ENCODE peak calls at places on chromosomes 6 and 20, in seven cellular contexts. N is PC-3, W is sigmoid colon, U is suprapubic skin, I is tibial artery, Z is transverse colon, Y is keratinocyte. V is an unnamed sample.

GRCh38 chr6:158756977-158757752 is 62.0 kb downstream of the EZR start:
- DNase-seq in N (no peak), W (no peak), U (peak; percentile 75), I (no peak), Z (no peak), Y (no peak), V (peak; percentile 53)

GRCh38 chr20:24577271-24577909 is 108.0 kb downstream of the SYNDIG1 start:
- DNase-seq in N (peak; percentile 26), W (no peak), U (no peak), I (no peak), Z (no peak), Y (no peak), V (no peak)

GRCh38 chr6:148926478-148926877 is 179.6 kb downstream of the UST start:
- DNase-seq in N (no peak), W (no peak), U (no peak), I (peak; percentile 29), Z (no peak), Y (no peak), V (no peak)

GRCh38 chr6:45461486-45461885 is 83.8 kb upstream of the SUPT3H start:
- DNase-seq in N (no peak), W (no peak), U (no peak), I (no peak), Z (no peak), Y (no peak), V (no peak)

GRCh38 chr6:13712485-13712990 is 903 bp upstream of the RANBP9 start:
- DNase-seq in N (peak; percentile 45), W (no peak), U (no peak), I (no peak), Z (no peak), Y (no peak), V (no peak)

GRCh38 chr6:45845546-45845945 is 170.1 kb downstream of the CLIC5 start:
- DNase-seq in N (peak; percentile 47), W (no peak), U (no peak), I (no peak), Z (no peak), Y (no peak), V (no peak)

GRCh38 chr6:15025416-15025815 is 220.5 kb upstream of the JARID2 start:
- DNase-seq in N (no peak), W (no peak), U (no peak), I (no peak), Z (no peak), Y (no peak), V (no peak)

GRCh38 chr20:38685853-38686473 is 38.3 kb upstream of the SLC32A1 start:
- DNase-seq in N (peak; percentile 68), W (no peak), U (no peak), I (no peak), Z (peak; percentile 12), Y (no peak), V (peak; percentile 67)

GRCh38 chr6:54014440-54014839 is 96.8 kb upstream of the MLIP start:
- DNase-seq in N (no peak), W (no peak), U (no peak), I (no peak), Z (no peak), Y (no peak), V (no peak)

GRCh38 chr20:48469026-48469425 is 358.8 kb downstream of the PREX1 start:
- DNase-seq in N (no peak), W (no peak), U (no peak), I (no peak), Z (no peak), Y (no peak), V (no peak)

GRCh38 chr6:104527761-104528415 is 331.8 kb downstream of the HACE1 start:
- DNase-seq in N (peak; percentile 57), W (peak; percentile 65), U (no peak), I (peak; percentile 47), Z (peak; percentile 45), Y (no peak), V (peak; percentile 5)

GRCh38 chr6:137025786-137026730 is 18.7 kb downstream of the IL20RA start:
- DNase-seq in N (peak; percentile 93), W (no peak), U (no peak), I (no peak), Z (no peak), Y (no peak), V (no peak)

GRCh38 chr6:97524846-97525245 is 241.8 kb upstream of the MMS22L start:
- DNase-seq in N (peak; percentile 2), W (no peak), U (no peak), I (no peak), Z (no peak), Y (no peak), V (peak; percentile 16)

GRCh38 chr20:62894261-62894660 is 32.0 kb downstream of the DIDO1 start:
- DNase-seq in N (no peak), W (no peak), U (no peak), I (no peak), Z (no peak), Y (no peak), V (no peak)

GRCh38 chr20:62890444-62890843 is 28.8 kb upstream of the TCFL5 start:
- DNase-seq in N (no peak), W (no peak), U (no peak), I (no peak), Z (no peak), Y (no peak), V (no peak)

GRCh38 chr20:62893700-62894099 is 32.1 kb upstream of the TCFL5 start:
- DNase-seq in N (no peak), W (no peak), U (no peak), I (no peak), Z (no peak), Y (no peak), V (peak; percentile 81)

GRCh38 chr20:62891111-62891510 is 29.5 kb upstream of the TCFL5 start:
- DNase-seq in N (no peak), W (no peak), U (no peak), I (no peak), Z (no peak), Y (no peak), V (no peak)

DNA sequence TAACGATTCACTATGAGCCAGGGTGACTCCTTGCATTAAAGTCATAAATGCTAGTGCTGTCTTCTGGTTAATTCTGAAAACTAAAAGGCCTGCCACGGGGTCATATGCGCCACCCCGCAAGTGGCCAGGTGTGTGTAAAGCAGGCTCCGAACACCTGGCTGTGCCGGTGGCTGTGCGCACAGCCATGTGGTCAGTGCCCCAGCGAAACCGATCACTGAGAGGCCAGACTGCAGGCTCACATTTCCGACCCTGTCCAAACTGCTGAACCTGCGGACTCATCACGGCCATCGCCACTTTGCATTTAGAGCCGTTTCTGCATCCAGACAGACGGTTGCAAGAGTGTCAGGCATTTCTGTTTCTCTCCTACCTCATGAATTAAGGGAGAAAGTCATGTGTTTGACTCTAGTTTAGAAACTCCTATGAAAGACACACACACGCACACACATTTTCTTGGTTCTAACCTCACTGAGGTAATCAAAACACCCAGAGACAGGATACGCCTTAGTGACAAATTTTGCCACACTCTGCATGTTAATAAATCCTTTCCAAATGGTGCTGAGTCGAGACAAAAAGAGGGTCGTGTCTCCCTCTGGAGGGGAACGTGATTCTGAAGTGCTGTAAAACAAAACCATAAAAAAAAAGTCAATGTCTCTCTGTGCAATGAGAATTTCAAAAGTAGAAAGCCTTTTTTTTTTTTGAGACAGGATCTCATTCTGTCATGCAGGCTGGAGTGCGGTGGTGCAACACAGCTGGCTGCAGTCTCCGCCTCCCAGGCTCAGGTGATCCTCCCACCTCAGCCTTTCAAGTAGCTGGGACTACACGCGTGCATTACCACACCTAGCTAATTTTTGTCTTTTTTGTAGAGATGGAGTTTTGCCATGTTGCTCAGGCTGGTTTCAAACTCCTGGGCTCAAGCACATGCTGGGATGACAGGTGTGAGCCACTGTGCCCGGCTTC is 31.0 kb upstream of the TCFL5 start:
- DNase-seq in N (no peak), W (no peak), U (no peak), I (no peak), Z (no peak), Y (no peak), V (no peak)
- H3K36me3 ChIP-seq in N (peaks cover 70% of the 10 kb centered on the region), W (peaks cover 93% of the 10 kb centered on the region), U (peaks cover 82% of the 10 kb centered on the region), I (peaks cover 93% of the 10 kb centered on the region), Z (peaks cover 81% of the 10 kb centered on the region), Y (peaks cover 44% of the 10 kb centered on the region), V (peaks cover 50% of the 10 kb centered on the region)

DNA sequence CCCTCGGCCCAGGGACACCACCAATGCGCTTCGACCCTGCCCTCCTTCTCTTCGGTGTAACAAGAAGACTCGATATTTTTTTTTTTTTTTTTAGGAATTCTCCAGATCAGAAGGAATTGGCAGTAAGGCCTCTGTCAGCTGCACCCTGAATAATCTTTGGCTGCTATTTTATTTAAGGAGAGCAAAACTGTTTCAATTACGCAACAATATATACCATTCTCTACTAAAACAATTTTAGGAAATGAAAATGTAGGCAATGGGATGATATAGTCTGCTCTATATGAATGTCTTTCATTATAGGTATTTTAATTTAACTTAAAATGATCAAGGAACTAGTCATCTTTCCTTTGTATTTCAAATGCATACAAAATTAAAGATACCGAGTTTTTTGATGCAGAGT is 13.3 kb downstream of the ZCCHC3 start:
- DNase-seq in N (no peak), W (no peak), U (no peak), I (no peak), Z (no peak), Y (no peak), V (no peak)
- H3K4me3 ChIP-seq in N (no peak overlapping the region), W (peak overlapping the region; percentile 47), U (peak overlapping the region; percentile 44), I (peak overlapping the region; percentile 54), Z (peak overlapping the region; percentile 42), Y (no peak overlapping the region), V (no peak overlapping the region)

DNA sequence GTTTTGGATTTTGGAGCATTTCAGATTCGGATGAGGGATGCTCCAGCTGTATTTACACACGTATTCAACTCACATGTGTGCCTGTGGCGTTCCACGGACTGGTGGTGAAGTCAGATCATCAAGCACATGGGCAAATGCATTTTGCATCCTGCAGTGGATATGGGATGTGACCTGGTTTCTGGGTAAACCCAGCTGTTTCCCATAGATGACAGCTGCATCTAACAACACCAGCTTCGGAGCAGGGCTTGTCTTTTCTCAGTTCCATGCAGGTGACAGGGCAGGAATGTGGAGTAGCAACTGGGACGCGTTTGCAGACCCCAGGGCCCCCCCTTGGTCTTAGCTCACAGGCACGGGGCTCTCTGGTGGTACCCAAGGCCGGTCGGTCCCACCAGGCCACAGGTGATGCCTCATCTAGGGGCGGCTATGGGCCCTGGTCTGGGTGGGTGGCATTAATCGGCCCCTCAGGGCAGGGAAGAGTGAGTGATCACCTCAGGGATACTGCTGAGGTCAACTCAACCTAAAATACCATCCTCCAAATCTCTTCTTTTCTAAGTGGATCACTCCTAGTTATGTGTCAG is 83.2 kb downstream of the RAMACL start:
- DNase-seq in N (no peak), W (no peak), U (no peak), I (no peak), Z (no peak), Y (no peak), V (no peak)
- H3K36me3 ChIP-seq in N (no peaks in the 10 kb centered on the region), W (peaks cover 54% of the 10 kb centered on the region), U (peaks cover 50% of the 10 kb centered on the region), I (peaks cover 29% of the 10 kb centered on the region), Z (no peaks in the 10 kb centered on the region), Y (no peaks in the 10 kb centered on the region), V (no peaks in the 10 kb centered on the region)

GRCh38 chr6:161641175-161641574 is 367.3 kb upstream of the AGPAT4 start:
- DNase-seq in N (no peak), W (no peak), U (no peak), I (no peak), Z (no peak), Y (no peak), V (no peak)

GRCh38 chr6:161635975-161636374 is 362.1 kb upstream of the AGPAT4 start:
- DNase-seq in N (no peak), W (no peak), U (no peak), I (no peak), Z (no peak), Y (no peak), V (no peak)

GRCh38 chr6:161637658-161638057 is 363.8 kb upstream of the AGPAT4 start:
- DNase-seq in N (no peak), W (no peak), U (no peak), I (no peak), Z (no peak), Y (no peak), V (no peak)

GRCh38 chr6:161644521-161644920 is 370.7 kb upstream of the AGPAT4 start:
- DNase-seq in N (peak; percentile 7), W (no peak), U (no peak), I (no peak), Z (no peak), Y (no peak), V (no peak)

GRCh38 chr6:161639772-161640171 is 365.9 kb upstream of the AGPAT4 start:
- DNase-seq in N (no peak), W (no peak), U (no peak), I (no peak), Z (no peak), Y (no peak), V (no peak)
- H3K4me3 ChIP-seq in N (no peak overlapping the region), W (no peak overlapping the region), U (no peak overlapping the region), I (no peak overlapping the region), Z (no peak overlapping the region), Y (no peak overlapping the region), V (no peak overlapping the region)

V was measured in H7.